ENCODE peak calls at places on chromosomes 2 and 18, in seven cellular contexts. M is NCI-H187, S is A673, H is NCI-H2107, V is GM23338, T is C1 segment of cervical spinal cord, O is EH. K is an unnamed sample.

GRCh38 chr2:96601382-96602292 is 36.5 kb downstream of the KANSL3 start:
- DNase-seq in O (no peak), T (no peak), M (no peak), S (no peak), V (no peak), H (no peak), K (no peak)

GRCh38 chr2:151153601-151154000 is 108.1 kb downstream of the RBM43 start:
- DNase-seq in M (no peak), S (no peak), O (no peak), V (no peak), H (no peak), T (no peak), K (no peak)

GRCh38 chr2:168079236-168079635 is 168.2 kb downstream of the STK39 start:
- DNase-seq in S (no peak), T (no peak), V (no peak), O (no peak), H (no peak), M (no peak), K (no peak)

GRCh38 chr2:6236317-6236716 is 544.1 kb downstream of the SOX11 start:
- DNase-seq in S (no peak), V (no peak), M (no peak), H (no peak), T (no peak), O (no peak), K (no peak)

GRCh38 chr2:113227698-113228097 is 51.0 kb downstream of the PAX8 start:
- DNase-seq in H (no peak), O (no peak), S (no peak), V (no peak), M (no peak), T (no peak), K (no peak)

GRCh38 chr2:23839919-23840318 is 87.0 kb downstream of the ATAD2B start:
- DNase-seq in S (no peak), M (no peak), H (no peak), V (no peak), T (no peak), O (no peak), K (no peak)

GRCh38 chr2:240579771-240580614 is 6.5 kb upstream of the CAPN10 start:
- DNase-seq in O (peak), T (no peak), M (no peak), H (peak), V (peak), S (no peak), K (no peak)

GRCh38 chr2:241029599-241030332 is 31.3 kb downstream of the SNED1 start:
- DNase-seq in H (no peak), T (no peak), V (no peak), M (no peak), S (no peak), O (no peak), K (no peak)

GRCh38 chr18:13563390-13563805 is 163.0 kb downstream of the FAM210A start:
- DNase-seq in S (no peak), O (no peak), V (no peak), H (no peak), T (no peak), M (peak), K (peak)

GRCh38 chr2:145323512-145323911 is 803.6 kb upstream of the ZEB2 start:
- DNase-seq in V (no peak), O (peak), H (no peak), M (no peak), T (no peak), S (no peak), K (no peak)

GRCh38 chr2:71609958-71610357 is 156.6 kb downstream of the DYSF start:
- DNase-seq in T (no peak), O (peak), S (peak), M (no peak), V (no peak), H (no peak), K (no peak)

GRCh38 chr2:144252694-144253093 is 267.2 kb downstream of the ZEB2 start:
- DNase-seq in H (no peak), M (no peak), V (no peak), T (no peak), O (no peak), S (no peak), K (no peak)

GRCh38 chr18:13019301-13019700 is 28.1 kb downstream of the CEP192 start:
- DNase-seq in H (no peak), M (no peak), O (no peak), S (no peak), V (no peak), T (no peak), K (no peak)

GRCh38 chr2:23009545-23010149 is 375.3 kb upstream of the KLHL29 start:
- DNase-seq in H (no peak), S (no peak), O (peak), V (no peak), M (no peak), T (no peak), K (no peak)

GRCh38 chr2:54579682-54580349 is 123.7 kb downstream of the SPTBN1 start:
- DNase-seq in H (no peak), O (no peak), T (no peak), S (no peak), M (no peak), V (no peak), K (no peak)

GRCh38 chr18:44518091-44518490 is 162.6 kb upstream of the SETBP1 start:
- DNase-seq in T (no peak), M (no peak), S (no peak), V (no peak), O (peak), H (no peak), K (no peak)

GRCh38 chr2:38201784-38202183 is 125.8 kb upstream of the CYP1B1 start:
- DNase-seq in V (no peak), M (no peak), H (no peak), S (no peak), T (no peak), O (peak), K (no peak)

GRCh38 chr18:29074147-29074546 is 897.2 kb upstream of the CDH2 start:
- DNase-seq in S (no peak), H (no peak), T (no peak), O (no peak), M (no peak), V (no peak), K (no peak)

GRCh38 chr2:120511546-120512320 is 165.8 kb downstream of the INHBB start:
- DNase-seq in S (no peak), O (no peak), T (no peak), M (no peak), V (peak), H (no peak), K (no peak)

GRCh38 chr2:164220250-164220649 is 401.0 kb downstream of the GRB14 start:
- DNase-seq in M (no peak), S (no peak), O (peak), V (no peak), H (no peak), T (no peak), K (no peak)

GRCh38 chr2:64391459-64391858 is 62.5 kb upstream of the LGALSL start:
- DNase-seq in M (no peak), O (peak), S (no peak), H (no peak), T (no peak), V (no peak), K (peak)

GRCh38 chr2:205947621-205948495 is 138.1 kb downstream of the INO80D start:
- DNase-seq in S (peak), O (peak), M (no peak), V (peak), H (peak), T (peak), K (peak)

GRCh38 chr2:51225377-51225776 is 193.4 kb upstream of the NRXN1 start:
- DNase-seq in T (no peak), V (no peak), O (no peak), H (no peak), M (no peak), S (no peak), K (no peak)

GRCh38 chr2:11640132-11640531 is 29.9 kb downstream of the NTSR2 start:
- DNase-seq in V (no peak), M (no peak), O (no peak), S (no peak), T (no peak), H (no peak), K (no peak)

GRCh38 chr18:63936156-63936931 is 12.8 kb upstream of the HMSD start:
- DNase-seq in H (peak), M (peak), S (peak), O (peak), T (peak), V (peak), K (peak)

GRCh38 chr2:38217401-38218188 is 141.6 kb upstream of the CYP1B1 start:
- DNase-seq in O (no peak), T (no peak), M (no peak), H (no peak), V (no peak), S (no peak), K (no peak)

GRCh38 chr2:225112362-225113111 is 70.3 kb upstream of the DOCK10 start:
- DNase-seq in T (no peak), V (no peak), O (peak), H (no peak), S (no peak), M (no peak), K (no peak)